ENCODE peak calls at places on chromosomes 4 and X, in ten cellular contexts. O is ELF-1, N is neuronal stem cell, T is amniotic stem cell, U is NCI-H2081, J is kidney, W is kidney tubule cell, A is brain pericyte, I is head of caudate nucleus, M is esophagus squamous epithelium. L is an unnamed sample.

GRCh38 chrX:41956027-41956426 is 32.7 kb upstream of the CASK start:
- DNase-seq in O (peak; percentile 44), N (no peak), T (no peak), U (no peak), J (no peak), W (no peak), A (no peak), I (no peak), M (no peak), L (no peak)

GRCh38 chr4:165965503-165965902 is 92.5 kb downstream of the TLL1 start:
- DNase-seq in O (no peak), N (no peak), T (no peak), U (no peak), J (no peak), W (peak; percentile 53), A (no peak), I (no peak), M (no peak), L (no peak)

GRCh38 chr4:11914406-11914805 is 485.7 kb upstream of the HS3ST1 start:
- DNase-seq in O (no peak), N (peak; percentile 82), T (no peak), U (no peak), J (no peak), W (peak; percentile 22), A (no peak), I (no peak), M (no peak), L (no peak)

GRCh38 chr4:8305851-8306361 is 36.4 kb downstream of the HTRA3 start:
- DNase-seq in O (peak; percentile 44), N (no peak), T (no peak), U (no peak), J (peak; percentile 68), W (no peak), A (no peak), I (no peak), M (no peak), L (no peak)

GRCh38 chr4:94419956-94420355 is 31.8 kb upstream of the PDLIM5 start:
- DNase-seq in O (no peak), N (no peak), T (peak; percentile 14), U (no peak), J (no peak), W (peak; percentile 61), A (no peak), I (no peak), M (no peak), L (peak; percentile 24)

GRCh38 chr4:25827373-25827772 is 35.4 kb downstream of the SEL1L3 start:
- DNase-seq in O (no peak), N (no peak), T (no peak), U (no peak), J (no peak), W (no peak), A (no peak), I (no peak), M (no peak), L (no peak)

GRCh38 chr4:150828159-150828558 is 186.9 kb downstream of the LRBA start:
- DNase-seq in O (no peak), N (no peak), T (no peak), U (no peak), J (no peak), W (no peak), A (no peak), I (no peak), M (no peak), L (no peak)

GRCh38 chrX:106415276-106415895 is 196.4 kb upstream of the RADX start:
- DNase-seq in O (peak; percentile 2), N (peak; percentile 14), T (peak; percentile 9), U (peak; percentile 55), J (no peak), W (peak; percentile 35), A (no peak), I (no peak), M (no peak), L (peak; percentile 27)

GRCh38 chr4:112370466-112370865 is 73.3 kb downstream of the ALPK1 start:
- DNase-seq in O (no peak), N (no peak), T (no peak), U (no peak), J (no peak), W (no peak), A (no peak), I (no peak), M (no peak), L (no peak)

L was measured in GM03348.